ENCODE peak calls at places on chromosomes 7 and 10, in five cellular contexts. One of them, this sample, is unnamed.

GRCh38 chr7:42930889-42931288 is 1.1 kb downstream of the PSMA2 start:
- DNase-seq in Panc1: no peak
- DNase-seq in esophagus squamous epithelium: no peak
- DNase-seq in B cell: no peak
- DNase-seq in AG04450: no peak
- DNase-seq in this sample: no peak

GRCh38 chr10:68296833-68297232 is 35.0 kb upstream of the HNRNPH3 start:
- DNase-seq in Panc1: no peak
- DNase-seq in esophagus squamous epithelium: no peak
- DNase-seq in B cell: no peak
- DNase-seq in AG04450: no peak
- DNase-seq in this sample: no peak

GRCh38 chr7:131021902-131022301 is 287.9 kb upstream of the KLF14 start:
- DNase-seq in Panc1: no peak
- DNase-seq in esophagus squamous epithelium: no peak
- DNase-seq in B cell: no peak
- DNase-seq in AG04450: no peak
- DNase-seq in this sample: no peak

GRCh38 chr10:92387289-92387940 is 96.4 kb downstream of the MARCHF5 start:
- DNase-seq in Panc1: no peak
- DNase-seq in esophagus squamous epithelium: no peak
- DNase-seq in B cell: peak
- DNase-seq in AG04450: peak
- DNase-seq in this sample: peak

GRCh38 chr10:3776796-3777571 is 8.0 kb downstream of the KLF6 start:
- DNase-seq in Panc1: peak
- DNase-seq in esophagus squamous epithelium: no peak
- DNase-seq in B cell: peak
- DNase-seq in AG04450: peak
- DNase-seq in this sample: peak

GRCh38 chr10:35025916-35026315 is 64.2 kb downstream of the CUL2 start:
- DNase-seq in Panc1: no peak
- DNase-seq in esophagus squamous epithelium: no peak
- DNase-seq in B cell: no peak
- DNase-seq in AG04450: no peak
- DNase-seq in this sample: no peak

GRCh38 chr10:108104697-108105096 is 940.2 kb upstream of the SORCS1 start:
- DNase-seq in Panc1: no peak
- DNase-seq in esophagus squamous epithelium: no peak
- DNase-seq in B cell: no peak
- DNase-seq in AG04450: no peak
- DNase-seq in this sample: no peak

GRCh38 chr10:57320416-57320815 is 947.3 kb downstream of the IPMK start:
- DNase-seq in Panc1: no peak
- DNase-seq in esophagus squamous epithelium: no peak
- DNase-seq in B cell: no peak
- DNase-seq in AG04450: no peak
- DNase-seq in this sample: no peak

GRCh38 chr10:124677871-124678565 is 66.2 kb downstream of the FAM53B start:
- DNase-seq in Panc1: no peak
- DNase-seq in esophagus squamous epithelium: no peak
- DNase-seq in B cell: no peak
- DNase-seq in AG04450: no peak
- DNase-seq in this sample: no peak

GRCh38 chr10:88971668-88972067 is 18.9 kb upstream of the FAS start:
- DNase-seq in Panc1: no peak
- DNase-seq in esophagus squamous epithelium: no peak
- DNase-seq in B cell: no peak
- DNase-seq in AG04450: no peak
- DNase-seq in this sample: no peak

GRCh38 chr10:133275683-133276092 is 980 bp downstream of the ADAM8 start:
- DNase-seq in Panc1: no peak
- DNase-seq in esophagus squamous epithelium: no peak
- DNase-seq in B cell: peak
- DNase-seq in AG04450: no peak
- DNase-seq in this sample: peak

GRCh38 chr10:53664620-53665019 is 892.0 kb upstream of the MBL2 start:
- DNase-seq in Panc1: no peak
- DNase-seq in esophagus squamous epithelium: no peak
- DNase-seq in B cell: no peak
- DNase-seq in AG04450: no peak
- DNase-seq in this sample: no peak

GRCh38 chr7:29917583-29917982 is 72.0 kb downstream of the SCRN1 start:
- DNase-seq in Panc1: no peak
- DNase-seq in esophagus squamous epithelium: no peak
- DNase-seq in B cell: no peak
- DNase-seq in AG04450: no peak
- DNase-seq in this sample: no peak

GRCh38 chr10:56123247-56123646 is 237.8 kb downstream of the ZWINT start:
- DNase-seq in Panc1: no peak
- DNase-seq in esophagus squamous epithelium: no peak
- DNase-seq in B cell: no peak
- DNase-seq in AG04450: no peak
- DNase-seq in this sample: no peak

GRCh38 chr10:90007226-90007625 is 305.8 kb downstream of the KIF20B start:
- DNase-seq in Panc1: no peak
- DNase-seq in esophagus squamous epithelium: no peak
- DNase-seq in B cell: no peak
- DNase-seq in AG04450: no peak
- DNase-seq in this sample: no peak

GRCh38 chr7:5692112-5692844 is 89.2 kb downstream of the RNF216 start:
- DNase-seq in Panc1: peak
- DNase-seq in esophagus squamous epithelium: no peak
- DNase-seq in B cell: no peak
- DNase-seq in AG04450: peak
- DNase-seq in this sample: no peak

GRCh38 chr7:45055016-45055415 is 33.8 kb downstream of the NACAD start:
- DNase-seq in Panc1: no peak
- DNase-seq in esophagus squamous epithelium: no peak
- DNase-seq in B cell: no peak
- DNase-seq in AG04450: no peak
- DNase-seq in this sample: no peak

GRCh38 chr10:1198453-1199344 is 142.5 kb downstream of the WDR37 start:
- DNase-seq in Panc1: no peak
- DNase-seq in esophagus squamous epithelium: no peak
- DNase-seq in B cell: no peak
- DNase-seq in AG04450: no peak
- DNase-seq in this sample: no peak

GRCh38 chr7:16369851-16370250 is 51.5 kb downstream of the CRPPA start:
- DNase-seq in Panc1: no peak
- DNase-seq in esophagus squamous epithelium: no peak
- DNase-seq in B cell: no peak
- DNase-seq in AG04450: no peak
- DNase-seq in this sample: no peak

GRCh38 chr7:27611043-27611442 is 51.6 kb downstream of the HIBADH start:
- DNase-seq in Panc1: no peak
- DNase-seq in esophagus squamous epithelium: no peak
- DNase-seq in B cell: no peak
- DNase-seq in AG04450: no peak
- DNase-seq in this sample: no peak

GRCh38 chr10:67818323-67818722 is 19.7 kb downstream of the DNAJC12 start:
- DNase-seq in Panc1: peak
- DNase-seq in esophagus squamous epithelium: no peak
- DNase-seq in B cell: no peak
- DNase-seq in AG04450: no peak
- DNase-seq in this sample: no peak

GRCh38 chr10:34446046-34446445 is 369.1 kb downstream of the PARD3 start:
- DNase-seq in Panc1: no peak
- DNase-seq in esophagus squamous epithelium: no peak
- DNase-seq in B cell: no peak
- DNase-seq in AG04450: no peak
- DNase-seq in this sample: no peak

GRCh38 chr10:59585046-59585700 is 124.5 kb downstream of the SLC16A9 start:
- DNase-seq in Panc1: no peak
- DNase-seq in esophagus squamous epithelium: no peak
- DNase-seq in B cell: no peak
- DNase-seq in AG04450: no peak
- DNase-seq in this sample: no peak

GRCh38 chr7:107039199-107039900 is 5.2 kb upstream of the PRKAR2B start:
- DNase-seq in Panc1: no peak
- DNase-seq in esophagus squamous epithelium: no peak
- DNase-seq in B cell: no peak
- DNase-seq in AG04450: no peak
- DNase-seq in this sample: no peak

GRCh38 chr7:47292832-47293309 is 289.0 kb downstream of the TNS3 start:
- DNase-seq in Panc1: no peak
- DNase-seq in esophagus squamous epithelium: no peak
- DNase-seq in B cell: no peak
- DNase-seq in AG04450: no peak
- DNase-seq in this sample: no peak

GRCh38 chr7:843230-843629 is 11.0 kb downstream of the SUN1 start:
- DNase-seq in Panc1: no peak
- DNase-seq in esophagus squamous epithelium: no peak
- DNase-seq in B cell: no peak
- DNase-seq in AG04450: no peak
- DNase-seq in this sample: no peak

GRCh38 chr7:108348913-108349312 is 107.3 kb downstream of the NRCAM start:
- DNase-seq in Panc1: no peak
- DNase-seq in esophagus squamous epithelium: no peak
- DNase-seq in B cell: no peak
- DNase-seq in AG04450: no peak
- DNase-seq in this sample: no peak

GRCh38 chr10:84538036-84538435 is 209.6 kb downstream of the CCSER2 start:
- DNase-seq in Panc1: no peak
- DNase-seq in esophagus squamous epithelium: no peak
- DNase-seq in B cell: no peak
- DNase-seq in AG04450: no peak
- DNase-seq in this sample: no peak

GRCh38 chr10:84537447-84537931 is 209.1 kb downstream of the CCSER2 start:
- DNase-seq in Panc1: peak
- DNase-seq in esophagus squamous epithelium: no peak
- DNase-seq in B cell: peak
- DNase-seq in AG04450: peak
- DNase-seq in this sample: peak

GRCh38 chr10:84531396-84531795 is 203.0 kb downstream of the CCSER2 start:
- DNase-seq in Panc1: no peak
- DNase-seq in esophagus squamous epithelium: no peak
- DNase-seq in B cell: no peak
- DNase-seq in AG04450: no peak
- DNase-seq in this sample: no peak

GRCh38 chr10:84530724-84531325 is 202.4 kb downstream of the CCSER2 start:
- DNase-seq in Panc1: no peak
- DNase-seq in esophagus squamous epithelium: no peak
- DNase-seq in B cell: no peak
- DNase-seq in AG04450: no peak
- DNase-seq in this sample: no peak

GRCh38 chr10:84534168-84534567 is 205.8 kb downstream of the CCSER2 start:
- DNase-seq in Panc1: no peak
- DNase-seq in esophagus squamous epithelium: no peak
- DNase-seq in B cell: no peak
- DNase-seq in AG04450: no peak
- DNase-seq in this sample: peak
- TF ChIP-seq CTCF in Panc1: peak
- TF ChIP-seq CTCF in esophagus squamous epithelium: no peak
- TF ChIP-seq CTCF in B cell: no peak
- TF ChIP-seq CTCF in AG04450: no peak
- TF ChIP-seq CTCF in this sample: no peak

DNA sequence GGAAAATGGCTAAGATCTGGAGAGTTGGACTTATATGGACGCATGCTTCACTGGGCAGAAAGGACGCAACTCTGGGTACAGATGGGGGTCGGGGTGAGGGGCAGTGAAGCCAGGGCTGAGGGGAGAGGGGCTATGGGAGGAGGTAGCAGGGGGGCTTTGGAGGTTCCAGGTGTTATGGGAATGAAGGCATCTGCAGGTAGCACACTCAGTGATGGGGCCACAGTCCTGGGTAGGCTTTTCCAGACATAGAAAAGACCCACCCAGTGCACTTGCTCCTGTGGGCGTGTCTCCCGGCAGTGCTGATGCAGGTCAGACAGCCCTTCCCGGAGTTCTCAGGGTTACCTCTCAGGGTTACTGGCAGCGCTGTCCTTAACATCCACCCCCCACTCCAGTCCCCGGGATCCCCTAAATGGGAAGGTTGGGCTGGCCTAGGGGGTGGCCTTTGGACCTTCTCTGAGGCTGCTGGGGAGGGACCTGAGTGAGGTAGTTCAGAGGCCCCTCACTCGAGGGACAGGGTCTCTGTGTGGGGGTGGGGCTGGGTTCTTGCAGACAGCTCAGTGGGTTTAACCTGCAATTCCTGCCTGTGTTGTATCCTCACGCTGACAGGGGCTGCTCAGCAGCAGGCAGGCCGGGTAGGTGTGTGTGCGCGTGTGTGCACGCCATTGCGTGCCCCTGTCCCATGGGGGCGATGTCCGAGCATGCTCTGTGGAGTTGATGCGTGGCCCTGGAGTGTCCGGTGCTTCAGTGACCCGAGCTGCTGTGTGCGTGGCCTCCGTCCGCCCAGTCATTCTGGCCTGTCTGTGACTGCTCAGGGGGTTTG is 6.2 kb downstream of the ZYX start:
- DNase-seq in Panc1: no peak
- DNase-seq in esophagus squamous epithelium: no peak
- DNase-seq in B cell: no peak
- DNase-seq in AG04450: no peak
- DNase-seq in this sample: no peak
- TF ChIP-seq CTCF in Panc1: no peak
- TF ChIP-seq CTCF in esophagus squamous epithelium: no peak
- TF ChIP-seq CTCF in B cell: no peak
- TF ChIP-seq CTCF in AG04450: peak
- TF ChIP-seq CTCF in this sample: no peak

DNA sequence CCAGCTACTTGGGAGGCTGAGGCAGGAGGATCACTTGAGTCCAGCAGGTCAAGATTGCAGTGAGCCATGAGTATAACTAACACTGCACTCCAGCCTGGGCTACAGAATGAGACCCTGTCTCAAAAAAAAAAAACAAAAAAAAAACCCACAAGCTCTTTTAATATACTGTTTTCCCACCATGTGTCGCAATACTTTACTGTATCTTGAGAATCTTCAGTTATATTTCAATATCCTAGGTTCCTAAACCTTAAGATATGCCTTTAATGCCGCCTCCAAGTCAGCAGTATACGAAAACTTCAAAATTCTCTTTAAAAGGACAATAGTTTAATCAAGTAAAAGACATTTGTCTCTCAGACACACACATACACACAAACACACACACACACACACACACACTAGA is 62.8 kb downstream of the TAF3 start:
- DNase-seq in Panc1: no peak
- DNase-seq in esophagus squamous epithelium: no peak
- DNase-seq in B cell: no peak
- DNase-seq in AG04450: no peak
- DNase-seq in this sample: no peak
- TF ChIP-seq CTCF in Panc1: no peak
- TF ChIP-seq CTCF in esophagus squamous epithelium: no peak
- TF ChIP-seq CTCF in B cell: no peak
- TF ChIP-seq CTCF in AG04450: no peak
- TF ChIP-seq CTCF in this sample: no peak

DNA sequence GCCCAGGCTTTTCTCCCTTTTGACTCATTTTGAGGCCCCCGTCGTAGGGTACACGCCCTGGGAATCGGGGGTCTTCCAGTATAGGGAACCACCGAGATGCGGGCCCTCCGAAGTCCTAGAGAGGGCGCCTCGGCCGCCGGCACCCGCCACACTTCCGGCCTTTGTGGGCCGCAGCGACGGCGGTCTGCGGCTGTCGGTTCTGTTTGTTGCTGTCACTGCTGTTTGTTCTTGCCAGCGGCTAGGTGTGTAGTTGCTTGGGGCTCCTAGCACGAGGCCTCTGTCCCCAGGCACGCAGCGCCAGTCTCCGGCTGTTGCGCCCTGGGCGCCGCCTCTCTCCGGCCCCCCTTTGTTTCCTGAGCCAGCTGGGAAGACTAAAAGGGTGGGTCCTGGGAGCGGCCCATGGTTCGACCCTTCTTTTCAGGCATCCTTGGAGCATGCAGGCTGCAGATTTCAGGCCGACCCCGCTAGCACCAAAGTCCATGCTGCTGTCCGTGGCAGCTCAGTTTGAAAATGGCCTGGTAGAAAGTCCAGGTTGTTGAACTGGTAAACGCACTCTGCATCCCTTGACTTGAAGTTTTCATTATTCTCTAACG is 17.8 kb upstream of the ZKSCAN1 start:
- DNase-seq in Panc1: no peak
- DNase-seq in esophagus squamous epithelium: no peak
- DNase-seq in B cell: peak
- DNase-seq in AG04450: no peak
- DNase-seq in this sample: peak
- TF ChIP-seq CTCF in Panc1: no peak
- TF ChIP-seq CTCF in esophagus squamous epithelium: peak
- TF ChIP-seq CTCF in B cell: no peak
- TF ChIP-seq CTCF in AG04450: peak
- TF ChIP-seq CTCF in this sample: no peak

This sample was measured in activated CD8-positive, alpha-beta T cell treated with anti-CD3 and anti-CD28 coated beads for 36 hours.